ENCODE peak calls at places on chromosomes 13 and 19, in eight cellular contexts. E is NCI-H1092; R is renal cortical epithelial cell; I is lower leg skin; X is HCT116; Y is stimulated activated CD4-positive, alpha-beta T cell treated with anti-CD3 and anti-CD28 coated beads, Interleukin-4, amount 100 ng/mL, for 1 hour; F is iris pigment epithelial cell; J is stimulated activated CD8-positive, alpha-beta memory T cell treated with anti-CD3 and anti-CD28 coated beads, Interleukin-4, amount 100 ng/mL, for 48 hours. G is an unnamed sample.
A peak's percentile ranks its signal among the peaks of the same experiment; 100 is the strongest.

GRCh38 chr13:89113744-89114143 is 1442.6 kb downstream of the SLITRK5 start:
- DNase-seq in E (no peak), R (no peak), I (no peak), X (no peak), Y (no peak), F (no peak), J (no peak), G (no peak)

GRCh38 chr19:15419413-15420025 is 731 bp upstream of the AKAP8L start:
- DNase-seq in E (no peak), R (no peak), I (no peak), X (no peak), Y (no peak), F (no peak), J (no peak), G (no peak)

GRCh38 chr19:29554149-29554548 is 28.4 kb downstream of the VSTM2B start:
- DNase-seq in E (no peak), R (no peak), I (no peak), X (no peak), Y (no peak), F (no peak), J (no peak), G (no peak)

GRCh38 chr19:3360494-3361383 is 5.6 kb upstream of the NFIC start:
- DNase-seq in E (no peak), R (no peak), I (peak; percentile 73), X (no peak), Y (peak; percentile 87), F (peak; percentile 50), J (peak; percentile 82), G (peak; percentile 80)

GRCh38 chr13:72204291-72204690 is 337.3 kb upstream of the DACH1 start:
- DNase-seq in E (no peak), R (peak; percentile 66), I (no peak), X (peak; percentile 2), Y (no peak), F (peak; percentile 59), J (no peak), G (no peak)

GRCh38 chr19:10568444-10568825 is 344 bp downstream of the CDKN2D start:
- DNase-seq in E (peak; percentile 51), R (no peak), I (no peak), X (no peak), Y (peak; percentile 57), F (peak; percentile 42), J (peak; percentile 71), G (no peak)

GRCh38 chr19:39178296-39179006 is 18.3 kb upstream of the NCCRP1 start:
- DNase-seq in E (no peak), R (no peak), I (no peak), X (no peak), Y (no peak), F (no peak), J (no peak), G (no peak)

GRCh38 chr13:70960841-70961443 is 852.7 kb upstream of the KLHL1 start:
- DNase-seq in E (no peak), R (peak; percentile 42), I (no peak), X (no peak), Y (no peak), F (peak; percentile 45), J (no peak), G (peak; percentile 54)

GRCh38 chr19:35330475-35330874 is 1.5 kb downstream of the CD22 start:
- DNase-seq in E (no peak), R (no peak), I (no peak), X (no peak), Y (no peak), F (no peak), J (no peak), G (no peak)

GRCh38 chr19:5595129-5595528 is 27.4 kb upstream of the TINCR start:
- DNase-seq in E (no peak), R (no peak), I (no peak), X (no peak), Y (no peak), F (no peak), J (no peak), G (no peak)

GRCh38 chr19:40139533-40140287 is 49.0 kb upstream of the ZNF780A start:
- DNase-seq in E (no peak), R (peak; percentile 53), I (no peak), X (peak; percentile 48), Y (no peak), F (peak; percentile 54), J (no peak), G (peak; percentile 58)

GRCh38 chr19:41192574-41193419 is at the start of gene CYP2S1:
- DNase-seq in E (no peak), R (no peak), I (no peak), X (peak; percentile 15), Y (peak; percentile 25), F (peak; percentile 28), J (peak; percentile 37), G (no peak)

GRCh38 chr13:48000559-48001126 is 430 bp downstream of the SUCLA2 start:
- DNase-seq in E (no peak), R (no peak), I (no peak), X (no peak), Y (no peak), F (peak; percentile 10), J (no peak), G (no peak)

GRCh38 chr19:413756-414420 is 4.9 kb upstream of the C2CD4C start:
- DNase-seq in E (no peak), R (no peak), I (no peak), X (no peak), Y (no peak), F (no peak), J (no peak), G (no peak)

GRCh38 chr19:38850976-38851621 is 1.3 kb upstream of the HNRNPL start:
- DNase-seq in E (peak; percentile 56), R (no peak), I (no peak), X (no peak), Y (peak; percentile 49), F (peak; percentile 21), J (peak; percentile 64), G (peak; percentile 39)

GRCh38 chr13:52850396-52851152 is 2.1 kb upstream of the PCDH8 start:
- DNase-seq in E (peak; percentile 43), R (peak; percentile 23), I (peak; percentile 23), X (no peak), Y (peak; percentile 42), F (peak; percentile 54), J (peak; percentile 69), G (peak; percentile 78)

GRCh38 chr19:36090930-36091695 is 19.8 kb upstream of the OVOL3 start:
- DNase-seq in E (no peak), R (no peak), I (no peak), X (no peak), Y (no peak), F (no peak), J (no peak), G (no peak)

GRCh38 chr13:90448466-90449037 is 898.9 kb upstream of the MIR17HG start:
- DNase-seq in E (no peak), R (peak; percentile 30), I (no peak), X (no peak), Y (no peak), F (peak; percentile 72), J (no peak), G (no peak)

GRCh38 chr13:85665286-85665685 is 133.9 kb downstream of the SLITRK6 start:
- DNase-seq in E (no peak), R (peak; percentile 1), I (no peak), X (no peak), Y (no peak), F (peak; percentile 25), J (no peak), G (no peak)